ENCODE peak calls at places on chromosomes 16 and 17, in ten cellular contexts. T, U, O, M, N, S, R, F, L and D are unnamed samples.

GRCh38 chr16:984736-985135 is 3.2 kb downstream of the SOX8 start:
- DNase-seq in T (no peak), U (no peak), O (no peak), M (no peak), N (no peak), S (no peak), R (no peak), F (no peak), L (no peak), D (no peak)

GRCh38 chr16:27400751-27401620 is 988 bp upstream of the IL21R start:
- DNase-seq in T (no peak), U (no peak), O (no peak), M (no peak), N (no peak), S (no peak), R (no peak), F (peak), L (peak), D (no peak)

GRCh38 chr16:3832669-3833068 is 47.8 kb downstream of the CREBBP start:
- DNase-seq in T (no peak), U (no peak), O (no peak), M (no peak), N (no peak), S (no peak), R (no peak), F (no peak), L (no peak), D (no peak)

GRCh38 chr16:57994778-57995177 is 5.7 kb downstream of the ZNF319 start:
- DNase-seq in T (no peak), U (no peak), O (no peak), M (no peak), N (peak), S (no peak), R (peak), F (peak), L (no peak), D (peak)

GRCh38 chr17:78241277-78242023 is 10.0 kb downstream of the TMEM235 start:
- DNase-seq in T (no peak), U (no peak), O (peak), M (peak), N (no peak), S (no peak), R (peak), F (peak), L (peak), D (peak)

GRCh38 chr16:2295056-2295798 is 27.3 kb upstream of the RNPS1 start:
- DNase-seq in T (no peak), U (no peak), O (no peak), M (no peak), N (no peak), S (no peak), R (peak), F (no peak), L (no peak), D (no peak)

GRCh38 chr16:46972971-46973456 is 460 bp downstream of the DNAJA2 start:
- DNase-seq in T (peak), U (no peak), O (peak), M (no peak), N (peak), S (peak), R (peak), F (peak), L (no peak), D (no peak)

GRCh38 chr17:1498233-1498632 is 5.7 kb upstream of the MYO1C start:
- DNase-seq in T (no peak), U (no peak), O (no peak), M (no peak), N (no peak), S (no peak), R (no peak), F (no peak), L (no peak), D (no peak)

GRCh38 chr16:72878301-72879269 is 169.3 kb downstream of the ZFHX3 start:
- DNase-seq in T (no peak), U (no peak), O (peak), M (no peak), N (no peak), S (no peak), R (no peak), F (peak), L (no peak), D (no peak)

GRCh38 chr17:82929011-82929622 is 89.3 kb upstream of the ZNF750 start:
- DNase-seq in T (no peak), U (no peak), O (no peak), M (no peak), N (no peak), S (no peak), R (no peak), F (no peak), L (no peak), D (no peak)

GRCh38 chr16:57341441-57342303 is 16.9 kb upstream of the CCL22 start:
- DNase-seq in T (no peak), U (peak), O (no peak), M (no peak), N (peak), S (no peak), R (no peak), F (peak), L (peak), D (peak)

GRCh38 chr17:15510361-15510760 is 42.9 kb upstream of the CDRT4 start:
- DNase-seq in T (no peak), U (no peak), O (peak), M (no peak), N (no peak), S (no peak), R (no peak), F (peak), L (peak), D (peak)

GRCh38 chr17:4236456-4236855 is 27.3 kb downstream of the ANKFY1 start:
- DNase-seq in T (no peak), U (no peak), O (no peak), M (no peak), N (no peak), S (no peak), R (no peak), F (no peak), L (no peak), D (no peak)

GRCh38 chr17:77445908-77446535 is 305.3 kb downstream of the SEC14L1 start:
- DNase-seq in T (no peak), U (no peak), O (no peak), M (no peak), N (peak), S (no peak), R (peak), F (no peak), L (no peak), D (peak)

GRCh38 chr17:76879254-76879653 is 11.1 kb downstream of the MGAT5B start:
- DNase-seq in T (no peak), U (no peak), O (no peak), M (no peak), N (no peak), S (no peak), R (no peak), F (no peak), L (no peak), D (no peak)

GRCh38 chr17:74196541-74197310 is 6.8 kb upstream of the RPL38 start:
- DNase-seq in T (no peak), U (no peak), O (no peak), M (no peak), N (no peak), S (no peak), R (no peak), F (no peak), L (no peak), D (no peak)

GRCh38 chr17:48734328-48735056 is 5.9 kb upstream of the HOXB13 start:
- DNase-seq in T (no peak), U (no peak), O (no peak), M (no peak), N (no peak), S (no peak), R (no peak), F (no peak), L (no peak), D (no peak)

GRCh38 chr16:17273142-17273561 is 197.6 kb downstream of the XYLT1 start:
- DNase-seq in T (no peak), U (peak), O (no peak), M (no peak), N (no peak), S (no peak), R (no peak), F (peak), L (peak), D (peak)

GRCh38 chr17:43772877-43773648 is 5.7 kb downstream of the DUSP3 start:
- DNase-seq in T (no peak), U (no peak), O (no peak), M (no peak), N (no peak), S (no peak), R (no peak), F (no peak), L (no peak), D (no peak)

GRCh38 chr16:74186589-74186988 is 110.0 kb upstream of the PSMD7 start:
- DNase-seq in T (no peak), U (no peak), O (no peak), M (no peak), N (no peak), S (no peak), R (no peak), F (no peak), L (peak), D (no peak)

GRCh38 chr16:80931985-80932720 is 74.5 kb downstream of the CMC2 start:
- DNase-seq in T (no peak), U (no peak), O (peak), M (peak), N (peak), S (peak), R (no peak), F (peak), L (peak), D (peak)

GRCh38 chr17:3529817-3530741 is 27.5 kb downstream of the TRPV3 start:
- DNase-seq in T (no peak), U (no peak), O (no peak), M (peak), N (no peak), S (no peak), R (no peak), F (peak), L (no peak), D (peak)

GRCh38 chr17:78488867-78489634 is 88.1 kb downstream of the DNAH17 start:
- DNase-seq in T (no peak), U (no peak), O (no peak), M (no peak), N (no peak), S (no peak), R (no peak), F (no peak), L (no peak), D (no peak)